ENCODE peak calls at places on chromosomes 2 and 18, in five cellular contexts. One of them, this sample, is unnamed.

GRCh38 chr2:232439758-232440135 is 16.2 kb upstream of the ALPI start:
- DNase-seq in A549: no peak
- DNase-seq in epithelial cell of esophagus: no peak
- DNase-seq in choroid plexus epithelial cell: no peak
- DNase-seq in brain microvascular endothelial cell: no peak
- DNase-seq in this sample: no peak

GRCh38 chr2:17672583-17673317 is 80.9 kb downstream of the SMC6 start:
- DNase-seq in A549: peak
- DNase-seq in epithelial cell of esophagus: peak
- DNase-seq in choroid plexus epithelial cell: peak
- DNase-seq in brain microvascular endothelial cell: peak
- DNase-seq in this sample: no peak

GRCh38 chr2:223725986-223726970 is 111.1 kb downstream of the AP1S3 start:
- DNase-seq in A549: no peak
- DNase-seq in epithelial cell of esophagus: no peak
- DNase-seq in choroid plexus epithelial cell: no peak
- DNase-seq in brain microvascular endothelial cell: no peak
- DNase-seq in this sample: no peak

GRCh38 chr2:222055328-222055727 is 243.5 kb downstream of the PAX3 start:
- DNase-seq in A549: no peak
- DNase-seq in epithelial cell of esophagus: no peak
- DNase-seq in choroid plexus epithelial cell: no peak
- DNase-seq in brain microvascular endothelial cell: no peak
- DNase-seq in this sample: no peak

GRCh38 chr18:79987566-79987965 is 797 bp downstream of the TXNL4A start:
- DNase-seq in A549: no peak
- DNase-seq in epithelial cell of esophagus: peak
- DNase-seq in choroid plexus epithelial cell: peak
- DNase-seq in brain microvascular endothelial cell: no peak
- DNase-seq in this sample: no peak

GRCh38 chr18:55858661-55859111 is 270.7 kb upstream of the TCF4 start:
- DNase-seq in A549: no peak
- DNase-seq in epithelial cell of esophagus: no peak
- DNase-seq in choroid plexus epithelial cell: no peak
- DNase-seq in brain microvascular endothelial cell: peak
- DNase-seq in this sample: no peak

GRCh38 chr18:62402342-62402948 is 77.3 kb downstream of the TNFRSF11A start:
- DNase-seq in A549: no peak
- DNase-seq in epithelial cell of esophagus: no peak
- DNase-seq in choroid plexus epithelial cell: no peak
- DNase-seq in brain microvascular endothelial cell: no peak
- DNase-seq in this sample: no peak

GRCh38 chr18:46556590-46557206 is 100.3 kb downstream of the LOXHD1 start:
- DNase-seq in A549: no peak
- DNase-seq in epithelial cell of esophagus: no peak
- DNase-seq in choroid plexus epithelial cell: no peak
- DNase-seq in brain microvascular endothelial cell: no peak
- DNase-seq in this sample: no peak

GRCh38 chr2:106053116-106053515 is 141.0 kb downstream of the UXS1 start:
- DNase-seq in A549: no peak
- DNase-seq in epithelial cell of esophagus: peak
- DNase-seq in choroid plexus epithelial cell: peak
- DNase-seq in brain microvascular endothelial cell: peak
- DNase-seq in this sample: no peak

GRCh38 chr18:9392726-9393125 is 58.2 kb downstream of the TWSG1 start:
- DNase-seq in A549: no peak
- DNase-seq in epithelial cell of esophagus: peak
- DNase-seq in choroid plexus epithelial cell: peak
- DNase-seq in brain microvascular endothelial cell: no peak
- DNase-seq in this sample: no peak

GRCh38 chr2:237573721-237574415 is 7.5 kb downstream of the PRLH start:
- DNase-seq in A549: no peak
- DNase-seq in epithelial cell of esophagus: no peak
- DNase-seq in choroid plexus epithelial cell: no peak
- DNase-seq in brain microvascular endothelial cell: no peak
- DNase-seq in this sample: no peak

GRCh38 chr18:56889621-56890020 is 238.5 kb downstream of the WDR7 start:
- DNase-seq in A549: no peak
- DNase-seq in epithelial cell of esophagus: no peak
- DNase-seq in choroid plexus epithelial cell: peak
- DNase-seq in brain microvascular endothelial cell: no peak
- DNase-seq in this sample: no peak

GRCh38 chr2:190468814-190469569 is 60.8 kb downstream of the MFSD6 start:
- DNase-seq in A549: peak
- DNase-seq in epithelial cell of esophagus: peak
- DNase-seq in choroid plexus epithelial cell: peak
- DNase-seq in brain microvascular endothelial cell: peak
- DNase-seq in this sample: peak

GRCh38 chr18:35122586-35123224 is 81.5 kb downstream of the MAPRE2 start:
- DNase-seq in A549: no peak
- DNase-seq in epithelial cell of esophagus: peak
- DNase-seq in choroid plexus epithelial cell: peak
- DNase-seq in brain microvascular endothelial cell: peak
- DNase-seq in this sample: no peak

GRCh38 chr18:65608471-65608870 is 142.3 kb upstream of the CDH7 start:
- DNase-seq in A549: no peak
- DNase-seq in epithelial cell of esophagus: peak
- DNase-seq in choroid plexus epithelial cell: no peak
- DNase-seq in brain microvascular endothelial cell: no peak
- DNase-seq in this sample: no peak

GRCh38 chr2:180443896-180444295 is 436.8 kb upstream of the CWC22 start:
- DNase-seq in A549: no peak
- DNase-seq in epithelial cell of esophagus: peak
- DNase-seq in choroid plexus epithelial cell: peak
- DNase-seq in brain microvascular endothelial cell: no peak
- DNase-seq in this sample: no peak

GRCh38 chr18:11052800-11053199 is 96.6 kb downstream of the PIEZO2 start:
- DNase-seq in A549: no peak
- DNase-seq in epithelial cell of esophagus: no peak
- DNase-seq in choroid plexus epithelial cell: peak
- DNase-seq in brain microvascular endothelial cell: peak
- DNase-seq in this sample: no peak

GRCh38 chr2:86513948-86514660 is 49.1 kb downstream of the CHMP3 start:
- DNase-seq in A549: no peak
- DNase-seq in epithelial cell of esophagus: no peak
- DNase-seq in choroid plexus epithelial cell: no peak
- DNase-seq in brain microvascular endothelial cell: no peak
- DNase-seq in this sample: no peak

GRCh38 chr18:8982416-8983183 is 119.9 kb upstream of the NDUFV2 start:
- DNase-seq in A549: peak
- DNase-seq in epithelial cell of esophagus: peak
- DNase-seq in choroid plexus epithelial cell: peak
- DNase-seq in brain microvascular endothelial cell: peak
- DNase-seq in this sample: no peak

GRCh38 chr2:161238559-161239415 is 69.4 kb upstream of the PSMD14 start:
- DNase-seq in A549: peak
- DNase-seq in epithelial cell of esophagus: peak
- DNase-seq in choroid plexus epithelial cell: peak
- DNase-seq in brain microvascular endothelial cell: no peak
- DNase-seq in this sample: peak

GRCh38 chr2:70141754-70142589 is 48.8 kb downstream of the C2orf42 start:
- DNase-seq in A549: peak
- DNase-seq in epithelial cell of esophagus: no peak
- DNase-seq in choroid plexus epithelial cell: peak
- DNase-seq in brain microvascular endothelial cell: peak
- DNase-seq in this sample: no peak

GRCh38 chr2:233059547-233059796 is 670 bp upstream of the INPP5D start:
- DNase-seq in A549: no peak
- DNase-seq in epithelial cell of esophagus: no peak
- DNase-seq in choroid plexus epithelial cell: no peak
- DNase-seq in brain microvascular endothelial cell: no peak
- DNase-seq in this sample: no peak

GRCh38 chr2:131127076-131127475 is 21.9 kb downstream of the PLEKHB2 start:
- DNase-seq in A549: no peak
- DNase-seq in epithelial cell of esophagus: no peak
- DNase-seq in choroid plexus epithelial cell: no peak
- DNase-seq in brain microvascular endothelial cell: no peak
- DNase-seq in this sample: no peak

GRCh38 chr2:101223814-101224231 is 28.9 kb upstream of the CNOT11 start:
- DNase-seq in A549: no peak
- DNase-seq in epithelial cell of esophagus: no peak
- DNase-seq in choroid plexus epithelial cell: no peak
- DNase-seq in brain microvascular endothelial cell: no peak
- DNase-seq in this sample: no peak

GRCh38 chr2:131104487-131105155 is 515 bp upstream of the PLEKHB2 start:
- DNase-seq in A549: peak
- DNase-seq in epithelial cell of esophagus: peak
- DNase-seq in choroid plexus epithelial cell: peak
- DNase-seq in brain microvascular endothelial cell: peak
- DNase-seq in this sample: no peak

DNA sequence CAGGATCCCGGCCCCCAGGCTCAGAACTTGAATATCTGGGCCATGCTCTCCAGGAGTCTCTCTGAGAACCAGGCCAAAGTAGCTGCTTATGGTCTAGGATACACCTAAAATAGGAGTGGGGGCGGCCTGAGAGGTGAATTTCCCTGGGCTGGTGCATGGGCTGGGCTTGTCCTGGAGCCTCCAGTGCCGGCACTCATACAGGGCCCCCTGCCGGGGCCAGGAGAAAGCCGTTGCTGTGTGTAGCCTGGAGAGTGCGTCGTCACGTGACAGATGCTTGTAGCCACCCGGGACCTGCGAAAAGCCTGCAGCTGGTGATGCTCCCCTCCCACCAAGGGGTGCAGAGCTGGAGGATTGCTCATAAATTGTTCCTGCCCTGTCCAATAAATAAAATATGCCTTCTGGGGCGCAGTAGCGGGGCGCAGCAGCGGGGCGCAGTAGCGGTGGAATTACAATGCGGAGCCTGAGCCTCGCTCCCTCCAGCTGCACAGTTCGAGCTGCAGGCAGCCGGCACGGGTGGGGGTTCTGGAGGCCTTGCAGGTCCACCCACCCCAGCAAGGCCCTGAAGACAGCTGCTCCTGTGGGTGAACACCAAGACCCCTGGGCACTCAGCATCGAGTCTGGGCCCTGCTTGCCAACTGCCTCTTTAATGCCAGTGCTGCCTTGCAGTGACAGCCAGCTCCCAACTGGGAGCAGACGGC is 289.9 kb downstream of the NDUFA10 start:
- DNase-seq in A549: no peak
- DNase-seq in epithelial cell of esophagus: no peak
- DNase-seq in choroid plexus epithelial cell: no peak
- DNase-seq in brain microvascular endothelial cell: no peak
- DNase-seq in this sample: no peak
- TF ChIP-seq CTCF in A549: no peak
- TF ChIP-seq CTCF in epithelial cell of esophagus: no peak
- TF ChIP-seq CTCF in choroid plexus epithelial cell: no peak
- TF ChIP-seq CTCF in brain microvascular endothelial cell: no peak
- TF ChIP-seq CTCF in this sample: no peak

GRCh38 chr2:171811229-171811628 is 82.8 kb downstream of the SLC25A12 start:
- DNase-seq in A549: peak
- DNase-seq in epithelial cell of esophagus: peak
- DNase-seq in choroid plexus epithelial cell: peak
- DNase-seq in brain microvascular endothelial cell: no peak
- DNase-seq in this sample: no peak
- TF ChIP-seq CTCF in A549: peak
- TF ChIP-seq CTCF in epithelial cell of esophagus: peak
- TF ChIP-seq CTCF in choroid plexus epithelial cell: peak
- TF ChIP-seq CTCF in brain microvascular endothelial cell: peak
- TF ChIP-seq CTCF in this sample: no peak

GRCh38 chr2:132448771-132449170 is 32.2 kb downstream of the GPR39 start:
- DNase-seq in A549: no peak
- DNase-seq in epithelial cell of esophagus: peak
- DNase-seq in choroid plexus epithelial cell: peak
- DNase-seq in brain microvascular endothelial cell: peak
- DNase-seq in this sample: no peak
- TF ChIP-seq CTCF in A549: peak
- TF ChIP-seq CTCF in epithelial cell of esophagus: peak
- TF ChIP-seq CTCF in choroid plexus epithelial cell: peak
- TF ChIP-seq CTCF in brain microvascular endothelial cell: peak
- TF ChIP-seq CTCF in this sample: peak

GRCh38 chr2:4763009-4763408 is 929.2 kb upstream of the SOX11 start:
- DNase-seq in A549: no peak
- DNase-seq in epithelial cell of esophagus: no peak
- DNase-seq in choroid plexus epithelial cell: peak
- DNase-seq in brain microvascular endothelial cell: peak
- DNase-seq in this sample: peak
- TF ChIP-seq CTCF in A549: no peak
- TF ChIP-seq CTCF in epithelial cell of esophagus: no peak
- TF ChIP-seq CTCF in choroid plexus epithelial cell: peak
- TF ChIP-seq CTCF in brain microvascular endothelial cell: peak
- TF ChIP-seq CTCF in this sample: peak

GRCh38 chr2:205051417-205051816 is 506.1 kb downstream of the PARD3B start:
- DNase-seq in A549: peak
- DNase-seq in epithelial cell of esophagus: no peak
- DNase-seq in choroid plexus epithelial cell: peak
- DNase-seq in brain microvascular endothelial cell: no peak
- DNase-seq in this sample: no peak

GRCh38 chr2:205052781-205053180 is 507.5 kb downstream of the PARD3B start:
- DNase-seq in A549: no peak
- DNase-seq in epithelial cell of esophagus: no peak
- DNase-seq in choroid plexus epithelial cell: no peak
- DNase-seq in brain microvascular endothelial cell: no peak
- DNase-seq in this sample: no peak

GRCh38 chr2:205043285-205043684 is 498.0 kb downstream of the PARD3B start:
- DNase-seq in A549: no peak
- DNase-seq in epithelial cell of esophagus: no peak
- DNase-seq in choroid plexus epithelial cell: no peak
- DNase-seq in brain microvascular endothelial cell: no peak
- DNase-seq in this sample: no peak

GRCh38 chr2:205041472-205042130 is 496.3 kb downstream of the PARD3B start:
- DNase-seq in A549: no peak
- DNase-seq in epithelial cell of esophagus: no peak
- DNase-seq in choroid plexus epithelial cell: no peak
- DNase-seq in brain microvascular endothelial cell: no peak
- DNase-seq in this sample: no peak

DNA sequence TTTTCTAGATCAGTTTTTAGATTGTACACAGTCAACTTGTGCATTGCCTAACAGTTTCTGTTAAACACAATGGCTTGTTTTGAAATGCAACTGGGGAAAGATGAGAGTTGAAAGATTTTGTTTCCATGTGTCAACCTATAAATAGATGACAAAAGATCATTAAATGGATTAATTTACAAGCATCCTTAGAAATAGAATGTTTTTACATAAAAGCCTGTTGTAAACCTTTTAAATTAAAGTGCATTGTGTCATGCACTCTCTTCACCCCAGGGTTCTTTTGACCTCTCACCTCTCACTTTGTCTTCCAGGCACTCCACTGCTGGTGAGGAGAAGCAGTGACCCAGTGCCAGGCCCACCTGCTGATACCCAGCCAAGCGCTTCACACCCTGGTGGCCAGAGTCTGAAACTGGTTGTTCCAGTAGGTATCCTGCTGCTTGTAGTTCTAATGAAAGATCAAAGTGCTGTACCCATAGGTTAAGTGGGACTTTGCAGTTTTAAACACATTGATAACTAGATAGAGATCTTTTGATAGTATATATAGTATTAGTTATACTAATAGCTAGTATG is 502.1 kb downstream of the PARD3B start:
- DNase-seq in A549: no peak
- DNase-seq in epithelial cell of esophagus: no peak
- DNase-seq in choroid plexus epithelial cell: no peak
- DNase-seq in brain microvascular endothelial cell: no peak
- DNase-seq in this sample: no peak
- TF ChIP-seq CTCF in A549: no peak
- TF ChIP-seq CTCF in epithelial cell of esophagus: peak
- TF ChIP-seq CTCF in choroid plexus epithelial cell: peak
- TF ChIP-seq CTCF in brain microvascular endothelial cell: no peak
- TF ChIP-seq CTCF in this sample: no peak